ENCODE peak calls at places on chromosomes 1 and 21, in four cellular contexts. M, G, C and D are unnamed samples.

GRCh38 chr1:25037174-25038074 is 107.3 kb upstream of the RUNX3 start:
- DNase-seq in M (peak; percentile 57), G (no peak), C (peak; percentile 58), D (peak; percentile 70)

GRCh38 chr1:160795951-160796383 is at the start of gene LY9:
- DNase-seq in M (peak; percentile 74), G (no peak), C (peak; percentile 99), D (peak; percentile 90)

GRCh38 chr1:162822391-162823200 is 32.1 kb downstream of the HSD17B7 start:
- DNase-seq in M (peak; percentile 17), G (peak; percentile 64), C (no peak), D (no peak)

GRCh38 chr1:11611928-11612327 is 42.3 kb downstream of the FBXO2 start:
- DNase-seq in M (no peak), G (no peak), C (no peak), D (no peak)

GRCh38 chr1:210236840-210237409 is 4.3 kb downstream of the SERTAD4 start:
- DNase-seq in M (no peak), G (no peak), C (no peak), D (no peak)

GRCh38 chr21:45894107-45894810 is 87.3 kb upstream of the COL6A1 start:
- DNase-seq in M (no peak), G (no peak), C (no peak), D (no peak)

GRCh38 chr1:247297263-247298123 is 34.2 kb downstream of the ZNF496 start:
- DNase-seq in M (no peak), G (no peak), C (no peak), D (no peak)

GRCh38 chr21:45386728-45387371 is 18.1 kb upstream of the COL18A1 start:
- DNase-seq in M (no peak), G (peak; percentile 58), C (no peak), D (no peak)

GRCh38 chr1:22870201-22870871 is 102.3 kb downstream of the LACTBL1 start:
- DNase-seq in M (no peak), G (no peak), C (no peak), D (no peak)

GRCh38 chr1:116361648-116362047 is 11.4 kb upstream of the ATP1A1 start:
- DNase-seq in M (no peak), G (no peak), C (no peak), D (no peak)

GRCh38 chr1:95388041-95388440 is 154.0 kb downstream of the RWDD3 start:
- DNase-seq in M (no peak), G (no peak), C (no peak), D (no peak)

GRCh38 chr1:26338670-26339069 is 15.3 kb downstream of the CRYBG2 start:
- DNase-seq in M (no peak), G (no peak), C (no peak), D (no peak)

GRCh38 chr1:170664828-170665617 is 1.1 kb downstream of the PRRX1 start:
- DNase-seq in M (peak; percentile 1), G (peak; percentile 71), C (no peak), D (no peak)

GRCh38 chr1:51240096-51240495 is 4.0 kb downstream of the RNF11 start:
- DNase-seq in M (peak; percentile 82), G (no peak), C (no peak), D (no peak)

GRCh38 chr1:85289207-85289847 is 12.9 kb upstream of the BCL10 start:
- DNase-seq in M (peak; percentile 13), G (no peak), C (no peak), D (no peak)

GRCh38 chr1:179929955-179930798 is 24.4 kb upstream of the CEP350 start:
- DNase-seq in M (peak; percentile 93), G (no peak), C (no peak), D (no peak)

GRCh38 chr1:42157667-42158066 is 4.5 kb downstream of the GUCA2B start:
- DNase-seq in M (no peak), G (no peak), C (no peak), D (no peak)

GRCh38 chr1:185448591-185449186 is 131.6 kb upstream of the IVNS1ABP start:
- DNase-seq in M (peak; percentile 57), G (no peak), C (no peak), D (no peak)

GRCh38 chr1:173717238-173717637 is 2.5 kb downstream of the KLHL20 start:
- DNase-seq in M (peak; percentile 18), G (no peak), C (no peak), D (no peak)

GRCh38 chr21:42112223-42112622 is 41.1 kb downstream of the UMODL1 start:
- DNase-seq in M (no peak), G (no peak), C (peak; percentile 39), D (no peak)

GRCh38 chr1:228367798-228368791 is 38.5 kb downstream of the TRIM11 start:
- DNase-seq in M (no peak), G (no peak), C (no peak), D (no peak)

GRCh38 chr21:43208561-43209332 is 39.9 kb downstream of the CRYAA start:
- DNase-seq in M (no peak), G (peak; percentile 36), C (no peak), D (no peak)

GRCh38 chr21:29078884-29079765 is 5.7 kb upstream of the CCT8 start:
- DNase-seq in M (peak; percentile 23), G (no peak), C (peak; percentile 71), D (peak; percentile 37)

GRCh38 chr1:172827841-172828240 is 168.9 kb downstream of the FASLG start:
- DNase-seq in M (peak; percentile 23), G (no peak), C (no peak), D (no peak)

GRCh38 chr1:176102700-176103244 is 104.3 kb downstream of the COP1 start:
- DNase-seq in M (no peak), G (no peak), C (no peak), D (no peak)

GRCh38 chr21:46144464-46145070 is 10.8 kb downstream of the FTCD start:
- DNase-seq in M (no peak), G (peak; percentile 37), C (no peak), D (no peak)

GRCh38 chr1:201436461-201436860 is 14.9 kb upstream of the TNNI1 start:
- DNase-seq in M (no peak), G (no peak), C (no peak), D (no peak)

GRCh38 chr1:39046811-39047210 is 20.7 kb downstream of the NDUFS5 start:
- DNase-seq in M (no peak), G (peak; percentile 3), C (no peak), D (no peak)

GRCh38 chr21:10640446-10640845 is 119.1 kb downstream of the TPTE start:
- DNase-seq in M (no peak), G (no peak), C (no peak), D (no peak)
- H3K9me3 ChIP-seq in M (peaks cover 7% of the 10 kb centered on the region), G (no peaks in the 10 kb centered on the region), C (no peaks in the 10 kb centered on the region), D (no peaks in the 10 kb centered on the region)

DNA sequence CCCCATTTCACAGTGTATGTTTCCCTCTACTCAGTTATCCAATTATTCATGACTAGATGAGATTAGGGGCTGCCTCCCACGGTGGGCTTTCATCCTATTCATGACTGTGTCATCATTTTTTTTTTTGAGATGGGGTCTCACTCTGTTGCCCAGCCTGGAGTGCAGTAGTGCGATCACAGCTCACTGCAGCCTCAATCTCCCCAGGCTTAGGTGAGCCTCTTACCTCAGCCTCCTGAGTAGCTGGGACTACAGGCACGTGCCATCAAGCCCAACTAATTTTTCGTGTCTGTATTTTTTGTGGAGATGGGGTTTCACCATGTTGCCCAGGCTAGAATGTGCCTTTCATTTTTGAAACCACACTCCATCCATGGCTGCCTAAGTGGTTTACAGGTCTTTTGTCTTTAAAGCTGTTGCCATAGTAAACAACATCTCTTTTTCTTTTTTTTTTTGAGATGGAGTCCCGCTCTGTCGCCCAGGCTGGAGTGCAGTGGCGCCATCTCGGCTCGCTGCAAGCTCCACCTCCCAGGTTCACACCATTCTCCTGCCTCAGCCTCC is 60.0 kb downstream of the PIK3CD start:
- DNase-seq in M (no peak), G (no peak), C (no peak), D (no peak)
- H3K4me1 ChIP-seq in M (no peaks in the 10 kb centered on the region), G (no peaks in the 10 kb centered on the region), C (peaks cover 4% of the 10 kb centered on the region), D (peaks cover 55% of the 10 kb centered on the region)

DNA sequence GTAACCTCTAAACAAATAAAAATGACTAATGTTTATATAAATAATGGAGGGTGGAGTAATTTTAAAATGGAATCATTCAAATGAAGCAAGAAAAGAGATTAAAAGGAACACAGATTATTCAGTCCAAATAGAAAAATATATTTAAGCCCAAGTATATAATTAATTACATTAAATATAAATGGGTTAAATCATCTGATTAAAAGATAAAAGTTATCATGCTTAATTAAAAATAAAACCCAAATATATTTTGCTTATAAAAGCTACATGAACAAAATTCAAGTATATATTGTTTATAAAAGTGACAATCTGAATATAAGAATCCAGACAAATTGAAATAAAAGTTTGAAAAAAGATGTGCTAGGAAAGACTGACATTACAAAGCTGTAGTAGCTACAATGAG is 63.9 kb upstream of the ACTRT2 start:
- DNase-seq in M (no peak), G (no peak), C (no peak), D (no peak)
- H3K9me3 ChIP-seq in M (peaks cover 2% of the 10 kb centered on the region), G (no peaks in the 10 kb centered on the region), C (no peaks in the 10 kb centered on the region), D (no peaks in the 10 kb centered on the region)

DNA sequence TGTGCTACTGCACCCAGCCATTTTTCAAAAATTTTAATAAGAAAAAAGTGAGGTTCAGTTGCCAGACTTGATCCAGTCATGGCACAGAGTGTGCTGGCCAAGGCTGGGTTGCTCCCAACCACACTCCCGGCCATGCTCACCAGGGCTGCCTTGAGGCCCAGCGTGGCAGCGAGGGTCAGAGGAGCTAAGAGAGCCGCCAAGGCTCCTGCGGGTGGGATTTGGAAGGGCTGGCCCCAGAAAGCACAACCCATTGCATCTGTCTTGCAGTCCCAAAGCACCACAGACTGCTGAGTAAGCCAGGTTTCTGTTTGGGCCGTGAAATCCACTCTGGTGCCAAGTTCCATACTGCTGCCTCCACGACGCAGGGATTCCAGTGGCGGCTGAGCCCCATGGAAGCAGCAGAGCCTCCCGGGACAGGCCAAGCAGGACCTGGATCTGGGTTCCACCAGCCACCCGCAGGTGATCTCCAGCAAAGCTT is 22.6 kb downstream of the ZBTB17 start:
- DNase-seq in M (no peak), G (no peak), C (no peak), D (no peak)
- H3K4me1 ChIP-seq in M (peaks cover 9% of the 10 kb centered on the region), G (peaks cover 18% of the 10 kb centered on the region), C (no peaks in the 10 kb centered on the region), D (peaks cover 80% of the 10 kb centered on the region)